ENCODE peak calls at places on chromosomes 1 and 21, in five cellular contexts. F is fibroblast of lung, J is breast epithelium, W is substantia nigra, I is caudate nucleus. A is an unnamed sample.

GRCh38 chr1:77832889-77833288 is 53.4 kb downstream of the MIGA1 start:
- DNase-seq in W (no peak), J (no peak), F (peak), I (no peak), A (no peak)

GRCh38 chr1:116224111-116224510 is 112.9 kb downstream of the MAB21L3 start:
- DNase-seq in F (no peak), J (no peak), W (no peak), I (no peak), A (no peak)

GRCh38 chr21:37374026-37374425 is 7.5 kb downstream of the DYRK1A start:
- DNase-seq in W (no peak), J (no peak), I (no peak), F (peak), A (no peak)

GRCh38 chr1:19696820-19697219 is 32.1 kb downstream of the HTR6 start:
- DNase-seq in W (no peak), I (no peak), F (no peak), J (no peak), A (no peak)

GRCh38 chr1:209397910-209398309 is 185.6 kb upstream of the CAMK1G start:
- DNase-seq in F (no peak), J (no peak), I (no peak), W (no peak), A (no peak)

GRCh38 chr1:85290826-85291225 is 14.4 kb upstream of the BCL10 start:
- DNase-seq in W (no peak), F (peak), I (no peak), J (no peak), A (no peak)

GRCh38 chr1:3032371-3032862 is 11.2 kb downstream of the ACTRT2 start:
- DNase-seq in F (no peak), W (no peak), J (no peak), I (no peak), A (no peak)

GRCh38 chr1:51663105-51663504 is 46.2 kb downstream of the OSBPL9 start:
- DNase-seq in W (no peak), I (no peak), J (no peak), F (peak), A (no peak)

GRCh38 chr1:36612121-36612520 is 129.4 kb upstream of the CSF3R start:
- DNase-seq in W (no peak), J (no peak), F (no peak), I (no peak), A (no peak)

GRCh38 chr1:19344372-19344810 is 32.3 kb downstream of the SLC66A1 start:
- DNase-seq in F (peak), I (peak), W (peak), J (peak), A (peak)

GRCh38 chr1:14980801-14981200 is 172.7 kb upstream of the TMEM51 start:
- DNase-seq in I (no peak), W (no peak), J (no peak), F (peak), A (no peak)
- H3K27ac ChIP-seq in I (no peak), W (no peak), J (peak), F (no peak), A (no peak)

GRCh38 chr21:38388684-38389676 is 109.3 kb downstream of the ERG start:
- DNase-seq in J (no peak), W (no peak), I (no peak), F (peak), A (no peak)

GRCh38 chr21:38388219-38388618 is 110.1 kb downstream of the ERG start:
- DNase-seq in I (no peak), F (peak), J (no peak), W (no peak), A (no peak)

GRCh38 chr21:38384246-38384576 is 114.1 kb downstream of the ERG start:
- DNase-seq in I (no peak), W (no peak), J (no peak), F (no peak), A (no peak)

GRCh38 chr21:38384675-38385074 is 113.6 kb downstream of the ERG start:
- DNase-seq in I (no peak), J (no peak), W (no peak), F (no peak), A (no peak)

DNA sequence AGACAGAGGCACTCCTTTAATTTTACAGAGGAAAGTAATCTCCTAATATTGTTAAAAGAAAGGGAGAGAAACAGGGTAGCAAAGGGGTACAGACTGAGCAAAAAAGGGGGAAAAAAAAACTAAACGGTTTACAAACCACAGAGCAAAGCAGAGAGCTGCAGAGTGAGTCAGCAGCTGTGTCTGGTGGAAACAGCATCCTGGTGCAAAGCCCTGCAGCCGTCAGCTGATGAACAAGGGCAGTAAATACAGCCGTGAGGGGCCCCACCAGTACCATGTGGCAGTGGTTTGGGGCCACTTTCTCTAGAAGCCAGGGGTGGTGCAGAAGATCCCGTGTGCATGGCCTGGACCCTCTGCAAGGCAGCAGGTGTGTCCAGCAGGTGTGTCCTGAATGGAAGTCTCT is 111.3 kb downstream of the ERG start:
- DNase-seq in F (peak), W (no peak), J (no peak), I (no peak), A (no peak)
- H3K27ac ChIP-seq in F (no peak), W (no peak), J (no peak), I (no peak), A (no peak)

DNA sequence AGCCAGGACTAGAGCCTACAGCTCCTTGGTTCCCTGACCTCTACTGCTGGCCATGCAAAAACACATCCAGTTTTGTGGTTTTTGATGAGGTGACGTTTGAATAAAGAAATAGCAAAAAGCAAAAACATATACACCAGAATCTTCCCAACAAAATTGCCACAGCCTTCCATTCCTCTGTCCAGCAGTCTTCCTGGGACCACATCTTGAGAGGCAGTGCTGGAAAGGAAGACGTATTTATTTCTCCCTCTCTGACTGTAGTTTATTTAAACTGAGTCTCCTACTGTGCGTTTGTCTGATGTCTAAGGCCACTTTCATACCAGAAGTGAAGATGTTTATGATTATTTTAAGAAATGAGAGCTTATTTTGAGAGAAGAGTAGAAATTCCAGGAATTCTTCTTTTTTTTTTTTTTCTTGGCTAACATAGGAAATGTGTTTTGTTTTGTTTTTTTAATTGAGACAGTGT is 118.4 kb downstream of the ITSN1 start:
- DNase-seq in W (no peak), F (peak), J (no peak), I (no peak), A (no peak)
- H3K27ac ChIP-seq in W (no peak), F (peak), J (peak), I (no peak), A (no peak)

GRCh38 chr1:67768480-67768879 is 64.8 kb downstream of the GNG12 start:
- DNase-seq in W (no peak), J (no peak), F (no peak), I (no peak), A (no peak)

GRCh38 chr1:67773462-67773861 is 59.8 kb downstream of the GNG12 start:
- DNase-seq in J (no peak), W (no peak), I (no peak), F (no peak), A (no peak)

GRCh38 chr1:67771152-67771551 is 62.1 kb downstream of the GNG12 start:
- DNase-seq in J (no peak), W (no peak), F (peak), I (no peak), A (no peak)

GRCh38 chr1:67769633-67770256 is 63.5 kb downstream of the GNG12 start:
- DNase-seq in W (no peak), F (no peak), I (no peak), J (no peak), A (no peak)

DNA sequence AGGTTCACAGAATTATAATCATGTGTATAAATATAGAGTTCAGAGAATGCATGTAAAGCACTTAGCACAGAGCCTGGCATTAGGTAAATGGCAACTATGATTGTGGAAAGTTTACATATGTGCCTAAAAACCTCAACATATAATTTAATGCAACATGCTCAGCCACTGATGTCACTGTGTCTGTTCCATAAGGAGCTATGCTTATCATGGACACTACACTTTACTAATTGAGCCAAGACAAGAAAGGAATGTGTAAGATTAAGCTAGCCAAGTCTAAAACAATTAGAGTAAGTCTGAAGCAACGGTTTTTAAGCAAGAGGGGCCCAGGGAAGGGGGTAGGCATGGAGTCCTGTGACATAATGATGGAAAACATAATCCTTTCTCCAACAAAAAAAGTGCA is 61.5 kb downstream of the GNG12 start:
- DNase-seq in W (no peak), I (no peak), J (no peak), F (peak), A (no peak)
- H3K27ac ChIP-seq in W (no peak), I (no peak), J (no peak), F (no peak), A (no peak)

DNA sequence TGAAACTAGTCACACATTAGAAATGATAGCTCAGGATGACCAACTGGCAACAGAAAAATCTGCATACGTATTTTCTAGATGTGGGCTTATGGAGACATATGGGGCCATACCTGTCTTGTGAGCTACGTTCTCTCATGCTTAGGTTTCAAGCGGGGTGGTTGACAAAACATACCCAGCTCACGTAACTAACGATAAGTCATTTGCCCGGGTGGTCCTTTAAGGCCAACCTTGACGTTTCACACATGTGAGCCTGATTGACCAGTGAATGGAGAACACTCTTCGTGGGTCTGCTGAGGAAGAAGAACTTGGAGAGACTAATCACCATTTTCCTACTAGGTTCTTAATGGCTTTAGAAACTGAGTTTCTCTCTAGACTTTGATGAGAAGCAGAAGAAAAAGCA is 13.5 kb upstream of the RCSD1 start:
- DNase-seq in W (no peak), I (no peak), J (no peak), F (no peak), A (no peak)
- H3K27ac ChIP-seq in W (peak), I (peak), J (peak), F (no peak), A (peak)

GRCh38 chr1:183989604-183990003 is 47.9 kb downstream of the COLGALT2 start:
- DNase-seq in J (no peak), W (no peak), I (no peak), F (no peak), A (no peak)
- H3K27ac ChIP-seq in J (peak), W (peak), I (peak), F (no peak), A (no peak)

DNA sequence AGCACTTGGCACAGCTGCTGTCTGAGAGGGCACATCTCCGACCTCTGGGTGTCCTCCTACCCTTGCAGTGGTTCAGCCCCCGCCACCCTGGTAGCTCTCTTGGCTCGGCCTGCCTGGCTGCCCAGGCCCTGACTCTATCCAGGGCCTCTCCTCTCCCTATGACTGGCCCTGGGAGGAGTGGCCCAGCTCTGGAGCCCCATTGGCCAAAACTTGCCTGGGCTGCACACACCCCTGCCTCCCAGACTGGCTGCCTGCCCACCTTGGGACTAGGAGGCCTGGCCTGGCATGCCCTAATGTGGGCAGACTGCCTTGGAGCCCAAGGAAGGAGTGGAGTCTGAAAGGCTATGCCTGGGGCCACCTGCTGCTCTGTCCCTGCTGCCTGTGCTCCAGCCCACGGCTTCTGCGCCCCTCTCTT is 33.6 kb downstream of the ACOT11 start:
- DNase-seq in W (peak), J (peak), I (peak), F (peak), A (no peak)
- H3K27ac ChIP-seq in W (peak), J (peak), I (peak), F (no peak), A (no peak)

GRCh38 chr1:216936779-216937178 is 213.6 kb upstream of the ESRRG start:
- DNase-seq in F (no peak), I (no peak), J (no peak), W (no peak), A (no peak)
- H3K27ac ChIP-seq in F (no peak), I (no peak), J (no peak), W (no peak), A (no peak)

GRCh38 chr1:212224102-212224501 is 61.1 kb upstream of the PPP2R5A start:
- DNase-seq in W (no peak), I (no peak), F (no peak), J (no peak), A (no peak)
- H3K27ac ChIP-seq in W (no peak), I (no peak), F (no peak), J (no peak), A (no peak)